ENCODE peak calls at places on chromosome 13, in nine cellular contexts. W is foreskin fibroblast, V is fibroblast of the aortic adventitia, P is BJ, S is IMR-90, I is NCI-H1694, O is NCI-H187 treated with DMSO at 0.1 percent for 48 hours, B is fibroblast of gingiva, Z is kidney. J is an unnamed sample.

GRCh38 chr13:72199640-72200039 is 332.6 kb upstream of the DACH1 start:
- DNase-seq in W (no peak), V (no peak), P (no peak), S (no peak), I (no peak), O (no peak), B (no peak), Z (no peak), J (no peak)

GRCh38 chr13:76693086-76693485 is 193.1 kb downstream of the KCTD12 start:
- DNase-seq in W (no peak), V (no peak), P (no peak), S (no peak), I (no peak), O (no peak), B (no peak), Z (no peak), J (no peak)

GRCh38 chr13:55155046-55155445 is 1985.7 kb upstream of the PRR20A start:
- DNase-seq in W (no peak), V (no peak), P (no peak), S (no peak), I (no peak), O (no peak), B (no peak), Z (no peak), J (no peak)

GRCh38 chr13:106986033-106986484 is 418.1 kb upstream of the ARGLU1 start:
- DNase-seq in W (no peak), V (no peak), P (peak), S (peak), I (no peak), O (no peak), B (no peak), Z (no peak), J (no peak)

GRCh38 chr13:45068036-45069001 is 52.0 kb upstream of the GTF2F2 start:
- DNase-seq in W (no peak), V (no peak), P (no peak), S (no peak), I (no peak), O (peak), B (no peak), Z (no peak), J (no peak)

GRCh38 chr13:92270990-92271389 is 872.6 kb downstream of the GPC5 start:
- DNase-seq in W (no peak), V (peak), P (no peak), S (no peak), I (no peak), O (no peak), B (no peak), Z (no peak), J (no peak)

GRCh38 chr13:103140001-103140671 is 73.9 kb upstream of the SLC10A2 start:
- DNase-seq in W (no peak), V (no peak), P (peak), S (no peak), I (peak), O (no peak), B (no peak), Z (no peak), J (no peak)

GRCh38 chr13:101565327-101565726 is 112.9 kb downstream of the ITGBL1 start:
- DNase-seq in W (no peak), V (no peak), P (no peak), S (no peak), I (no peak), O (no peak), B (no peak), Z (no peak), J (no peak)

GRCh38 chr13:97347255-97347653 is 86.7 kb upstream of the RAP2A start:
- DNase-seq in W (no peak), V (no peak), P (no peak), S (no peak), I (no peak), O (no peak), B (no peak), Z (no peak), J (no peak)

GRCh38 chr13:92843549-92843948 is 383.1 kb upstream of the GPC6 start:
- DNase-seq in W (peak), V (peak), P (no peak), S (peak), I (peak), O (peak), B (peak), Z (no peak), J (no peak)

GRCh38 chr13:80802946-80803345 is 462.0 kb upstream of the SPRY2 start:
- DNase-seq in W (no peak), V (no peak), P (no peak), S (no peak), I (no peak), O (no peak), B (no peak), Z (no peak), J (no peak)

GRCh38 chr13:93226623-93227279 is at the start of gene GPC6:
- DNase-seq in W (peak), V (peak), P (no peak), S (peak), I (peak), O (peak), B (peak), Z (peak), J (no peak)

GRCh38 chr13:38308736-38309135 is 40.9 kb upstream of the UFM1 start:
- DNase-seq in W (peak), V (peak), P (peak), S (peak), I (no peak), O (no peak), B (no peak), Z (no peak), J (no peak)

GRCh38 chr13:33072282-33072681 is 56.1 kb downstream of the KL start:
- DNase-seq in W (no peak), V (peak), P (no peak), S (no peak), I (no peak), O (no peak), B (no peak), Z (no peak), J (no peak)

GRCh38 chr13:46315491-46316075 is 71.5 kb downstream of the RUBCNL start:
- DNase-seq in W (no peak), V (no peak), P (no peak), S (no peak), I (no peak), O (no peak), B (no peak), Z (no peak), J (no peak)

GRCh38 chr13:33441015-33441414 is 155.5 kb upstream of the STARD13 start:
- DNase-seq in W (peak), V (peak), P (no peak), S (peak), I (no peak), O (no peak), B (peak), Z (no peak), J (no peak)

GRCh38 chr13:97423300-97424045 is 10.5 kb upstream of the RAP2A start:
- DNase-seq in W (no peak), V (peak), P (no peak), S (no peak), I (no peak), O (no peak), B (peak), Z (no peak), J (no peak)

GRCh38 chr13:112245179-112245724 is 130.9 kb upstream of the SPACA7 start:
- DNase-seq in W (no peak), V (no peak), P (no peak), S (no peak), I (no peak), O (no peak), B (no peak), Z (peak), J (no peak)

GRCh38 chr13:46654956-46655726 is 102.2 kb downstream of the LRCH1 start:
- DNase-seq in W (no peak), V (no peak), P (no peak), S (no peak), I (no peak), O (no peak), B (peak), Z (no peak), J (no peak)

GRCh38 chr13:100131863-100132574 is 43.1 kb downstream of the PCCA start:
- DNase-seq in W (peak), V (peak), P (peak), S (peak), I (no peak), O (no peak), B (peak), Z (no peak), J (no peak)

GRCh38 chr13:24127116-24127631 is 33.3 kb upstream of the SPATA13 start:
- DNase-seq in W (no peak), V (no peak), P (no peak), S (peak), I (no peak), O (no peak), B (no peak), Z (no peak), J (no peak)

GRCh38 chr13:94343243-94343585 is 136.3 kb downstream of the DCT start:
- DNase-seq in W (no peak), V (peak), P (no peak), S (peak), I (no peak), O (no peak), B (no peak), Z (no peak), J (no peak)

GRCh38 chr13:52411629-52412028 is 5.7 kb upstream of the THSD1 start:
- DNase-seq in W (peak), V (peak), P (no peak), S (peak), I (no peak), O (no peak), B (peak), Z (no peak), J (no peak)

GRCh38 chr13:30019648-30020626 is 169.5 kb upstream of the UBL3 start:
- DNase-seq in W (no peak), V (no peak), P (no peak), S (no peak), I (no peak), O (no peak), B (no peak), Z (no peak), J (no peak)

GRCh38 chr13:59259416-59260000 is 904.2 kb downstream of the DIAPH3 start:
- DNase-seq in W (no peak), V (no peak), P (no peak), S (no peak), I (no peak), O (no peak), B (no peak), Z (no peak), J (no peak)

GRCh38 chr13:73061478-73062275 is 2.9 kb downstream of the KLF5 start:
- DNase-seq in W (no peak), V (no peak), P (no peak), S (no peak), I (no peak), O (no peak), B (no peak), Z (no peak), J (no peak)